ENCODE peak calls at places on chromosomes 7 and 10, in eight cellular contexts. A, J, U, N, G, B, Y and E are unnamed samples.

GRCh38 chr7:132422502-132423101 is 153.7 kb downstream of the PLXNA4 start:
- DNase-seq in A (no peak), J (no peak), U (no peak), N (no peak), G (no peak), B (no peak), Y (no peak), E (no peak)

GRCh38 chr10:93859049-93859655 is 34.6 kb upstream of the SLC35G1 start:
- DNase-seq in A (no peak), J (no peak), U (peak), N (no peak), G (no peak), B (no peak), Y (peak), E (no peak)

GRCh38 chr7:21338728-21339164 is 89.1 kb upstream of the SP4 start:
- DNase-seq in A (no peak), J (no peak), U (no peak), N (no peak), G (no peak), B (no peak), Y (no peak), E (no peak)

GRCh38 chr7:447523-447922 is 72.1 kb downstream of the PDGFA start:
- DNase-seq in A (no peak), J (no peak), U (no peak), N (no peak), G (no peak), B (no peak), Y (no peak), E (no peak)

GRCh38 chr10:52308251-52309031 is 5.6 kb upstream of the DKK1 start:
- DNase-seq in A (peak), J (peak), U (no peak), N (no peak), G (peak), B (peak), Y (peak), E (no peak)

GRCh38 chr10:103872137-103872933 is 17.0 kb upstream of the SH3PXD2A start:
- DNase-seq in A (no peak), J (no peak), U (no peak), N (no peak), G (no peak), B (no peak), Y (no peak), E (no peak)

GRCh38 chr7:143385891-143386781 is 5.0 kb downstream of the ZYX start:
- DNase-seq in A (no peak), J (no peak), U (no peak), N (no peak), G (peak), B (no peak), Y (no peak), E (no peak)

GRCh38 chr10:7306147-7306546 is 104.7 kb downstream of the SFMBT2 start:
- DNase-seq in A (no peak), J (no peak), U (no peak), N (no peak), G (peak), B (no peak), Y (no peak), E (peak)

GRCh38 chr10:44865289-44865671 is 45.9 kb upstream of the TMEM72 start:
- DNase-seq in A (peak), J (no peak), U (no peak), N (no peak), G (peak), B (no peak), Y (peak), E (no peak)

GRCh38 chr10:72736176-72736795 is 44.3 kb downstream of the MCU start:
- DNase-seq in A (no peak), J (no peak), U (no peak), N (no peak), G (no peak), B (no peak), Y (no peak), E (no peak)

GRCh38 chr7:19491821-19492452 is 216.9 kb downstream of the POLR1F start:
- DNase-seq in A (no peak), J (no peak), U (peak), N (no peak), G (no peak), B (no peak), Y (peak), E (no peak)

GRCh38 chr7:111951027-111951426 is 255.2 kb downstream of the DOCK4 start:
- DNase-seq in A (no peak), J (no peak), U (no peak), N (no peak), G (no peak), B (no peak), Y (no peak), E (no peak)

GRCh38 chr7:4803397-4804241 is 28.2 kb downstream of the AP5Z1 start:
- DNase-seq in A (no peak), J (no peak), U (no peak), N (no peak), G (peak), B (no peak), Y (peak), E (no peak)

GRCh38 chr10:124087672-124088634 is 5.4 kb downstream of the CHST15 start:
- DNase-seq in A (no peak), J (peak), U (no peak), N (no peak), G (peak), B (peak), Y (no peak), E (no peak)

GRCh38 chr10:80709879-80710278 is 172.2 kb downstream of the SH2D4B start:
- DNase-seq in A (no peak), J (no peak), U (no peak), N (no peak), G (no peak), B (no peak), Y (no peak), E (no peak)

GRCh38 chr10:109912335-109913282 is 10.7 kb downstream of the XPNPEP1 start:
- DNase-seq in A (no peak), J (no peak), U (no peak), N (no peak), G (no peak), B (no peak), Y (no peak), E (no peak)

GRCh38 chr7:23017303-23017702 is 3.4 kb upstream of the HYCC1 start:
- DNase-seq in A (no peak), J (no peak), U (no peak), N (no peak), G (no peak), B (no peak), Y (no peak), E (no peak)

GRCh38 chr7:2760098-2760889 is 72.3 kb downstream of the AMZ1 start:
- DNase-seq in A (peak), J (peak), U (peak), N (no peak), G (peak), B (peak), Y (peak), E (no peak)

GRCh38 chr10:83539528-83540308 is 599.6 kb upstream of the GHITM start:
- DNase-seq in A (no peak), J (no peak), U (no peak), N (no peak), G (peak), B (peak), Y (peak), E (no peak)

GRCh38 chr7:12728192-12728538 is 40.7 kb downstream of the ARL4A start:
- DNase-seq in A (no peak), J (no peak), U (no peak), N (no peak), G (no peak), B (no peak), Y (no peak), E (no peak)

GRCh38 chr10:7567896-7568295 is 98.9 kb downstream of the ITIH5 start:
- DNase-seq in A (no peak), J (no peak), U (no peak), N (no peak), G (no peak), B (no peak), Y (no peak), E (no peak)

GRCh38 chr7:82517059-82517458 is 73.5 kb upstream of the CACNA2D1 start:
- DNase-seq in A (no peak), J (no peak), U (no peak), N (no peak), G (no peak), B (no peak), Y (no peak), E (no peak)

GRCh38 chr7:117715784-117716445 is 157.3 kb downstream of the CTTNBP2 start:
- DNase-seq in A (no peak), J (no peak), U (peak), N (no peak), G (no peak), B (peak), Y (peak), E (no peak)

GRCh38 chr7:106217089-106217542 is 67.7 kb downstream of the NAMPT start:
- DNase-seq in A (peak), J (peak), U (peak), N (no peak), G (peak), B (peak), Y (peak), E (peak)

GRCh38 chr7:70599446-70600190 is 532.3 kb upstream of the GALNT17 start:
- DNase-seq in A (no peak), J (peak), U (no peak), N (no peak), G (no peak), B (peak), Y (peak), E (no peak)

GRCh38 chr10:17851611-17852010 is 42.5 kb downstream of the MRC1 start:
- DNase-seq in A (peak), J (no peak), U (no peak), N (no peak), G (peak), B (peak), Y (peak), E (no peak)

GRCh38 chr7:1575809-1576208 is 6.0 kb upstream of the PSMG3 start:
- DNase-seq in A (no peak), J (no peak), U (no peak), N (no peak), G (no peak), B (no peak), Y (no peak), E (no peak)

GRCh38 chr10:129641982-129642381 is 174.9 kb downstream of the MGMT start:
- DNase-seq in A (no peak), J (no peak), U (no peak), N (no peak), G (no peak), B (no peak), Y (no peak), E (no peak)

GRCh38 chr10:4334853-4335252 is 491.2 kb upstream of the AKR1E2 start:
- DNase-seq in A (no peak), J (no peak), U (no peak), N (no peak), G (no peak), B (no peak), Y (no peak), E (no peak)

GRCh38 chr7:116787881-116788280 is 74.5 kb upstream of the CAPZA2 start:
- DNase-seq in A (no peak), J (no peak), U (no peak), N (no peak), G (no peak), B (no peak), Y (no peak), E (no peak)

GRCh38 chr7:37531225-37531624 is 82.6 kb upstream of the ELMO1 start:
- DNase-seq in A (no peak), J (no peak), U (no peak), N (no peak), G (no peak), B (no peak), Y (no peak), E (no peak)

GRCh38 chr7:37538945-37539344 is 90.3 kb upstream of the ELMO1 start:
- DNase-seq in A (no peak), J (no peak), U (no peak), N (no peak), G (no peak), B (no peak), Y (no peak), E (no peak)

GRCh38 chr7:37534893-37535610 is 86.4 kb upstream of the ELMO1 start:
- DNase-seq in A (no peak), J (no peak), U (no peak), N (no peak), G (no peak), B (no peak), Y (peak), E (no peak)

GRCh38 chr7:37536706-37537105 is 88.0 kb upstream of the ELMO1 start:
- DNase-seq in A (no peak), J (no peak), U (no peak), N (no peak), G (no peak), B (no peak), Y (no peak), E (no peak)

DNA sequence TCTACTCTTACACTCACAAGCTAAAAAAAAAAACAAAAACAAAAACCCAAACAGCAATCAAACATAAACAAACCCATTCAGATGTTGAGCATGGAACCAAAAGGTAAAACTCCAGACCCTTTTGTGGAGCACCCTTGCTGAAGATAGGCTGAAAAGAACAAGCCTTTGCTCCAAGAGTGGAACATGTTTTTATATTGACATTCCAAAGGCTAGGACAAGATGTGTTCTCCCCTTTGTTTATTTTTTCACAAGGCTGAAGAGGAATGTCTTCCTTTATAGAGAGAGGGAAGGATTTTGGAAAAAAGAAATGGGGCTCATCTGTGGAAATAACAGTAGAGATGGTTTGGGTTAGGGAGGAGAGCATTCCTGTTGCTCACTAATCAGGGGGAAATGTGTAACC is 87.2 kb upstream of the ELMO1 start:
- DNase-seq in A (no peak), J (no peak), U (no peak), N (no peak), G (no peak), B (no peak), Y (no peak), E (no peak)
- TF ChIP-seq POLR2AphosphoS5 in A (no peak), J (no peak), U (no peak), N (no peak), G (no peak), B (no peak), Y (no peak), E (no peak)

DNA sequence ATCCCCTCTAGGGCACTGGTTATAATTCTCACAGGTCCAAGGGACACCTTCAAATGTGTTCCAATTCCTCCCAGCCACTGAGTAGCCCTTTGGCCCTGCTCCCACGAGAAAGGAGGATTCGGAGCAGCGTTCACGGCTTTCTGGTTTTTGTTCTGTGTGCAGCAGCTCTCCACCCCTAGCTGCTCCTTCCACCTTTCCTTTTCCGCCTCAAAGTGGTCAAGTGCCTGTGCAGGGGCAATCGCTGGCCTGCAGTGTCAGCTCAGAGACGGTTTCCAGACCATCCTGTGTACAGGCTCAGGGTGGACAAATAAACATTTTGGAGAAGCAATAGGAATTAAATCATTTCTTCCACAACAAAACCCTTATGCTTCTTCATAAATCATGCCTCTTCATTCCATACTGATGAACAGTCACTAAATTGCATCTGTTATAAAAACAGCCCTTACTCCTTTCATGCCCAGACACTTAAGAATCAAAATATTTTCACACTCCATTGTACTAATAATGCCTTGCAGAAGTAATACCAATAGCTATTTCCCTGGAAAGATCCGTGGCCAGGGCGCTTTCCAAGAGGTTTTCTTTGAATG is 1.1 kb downstream of the KIAA1549 start:
- DNase-seq in A (no peak), J (no peak), U (no peak), N (no peak), G (no peak), B (no peak), Y (no peak), E (no peak)
- TF ChIP-seq POLR2AphosphoS5 in A (no peak), J (no peak), U (no peak), N (no peak), G (no peak), B (no peak), Y (no peak), E (no peak)

GRCh38 chr7:103715376-103716110 is 269.5 kb upstream of the SLC26A5 start:
- DNase-seq in A (no peak), J (no peak), U (no peak), N (no peak), G (no peak), B (no peak), Y (no peak), E (no peak)
- TF ChIP-seq POLR2AphosphoS5 in A (no peak), J (no peak), U (no peak), N (no peak), G (no peak), B (no peak), Y (no peak), E (no peak)

GRCh38 chr10:74432841-74433594 is 282.0 kb downstream of the ADK start:
- DNase-seq in A (no peak), J (no peak), U (no peak), N (no peak), G (no peak), B (no peak), Y (no peak), E (no peak)
- TF ChIP-seq POLR2AphosphoS5 in A (no peak), J (no peak), U (no peak), N (no peak), G (no peak), B (no peak), Y (no peak), E (no peak)

GRCh38 chr7:102413071-102413470 is 16.9 kb downstream of the PRKRIP1 start:
- DNase-seq in A (no peak), J (no peak), U (no peak), N (no peak), G (no peak), B (no peak), Y (no peak), E (no peak)

GRCh38 chr7:102409340-102409739 is 13.2 kb downstream of the PRKRIP1 start:
- DNase-seq in A (no peak), J (no peak), U (no peak), N (no peak), G (no peak), B (no peak), Y (no peak), E (no peak)

GRCh38 chr7:102412548-102412947 is 16.4 kb downstream of the PRKRIP1 start:
- DNase-seq in A (no peak), J (no peak), U (no peak), N (no peak), G (no peak), B (peak), Y (peak), E (no peak)

GRCh38 chr7:102410123-102410522 is 14.0 kb downstream of the PRKRIP1 start:
- DNase-seq in A (no peak), J (no peak), U (no peak), N (no peak), G (no peak), B (no peak), Y (no peak), E (no peak)

GRCh38 chr7:102410918-102411317 is 14.8 kb downstream of the PRKRIP1 start:
- DNase-seq in A (no peak), J (no peak), U (no peak), N (no peak), G (no peak), B (no peak), Y (no peak), E (no peak)
- TF ChIP-seq POLR2AphosphoS5 in A (no peak), J (no peak), U (no peak), N (no peak), G (no peak), B (no peak), Y (no peak), E (no peak)

DNA sequence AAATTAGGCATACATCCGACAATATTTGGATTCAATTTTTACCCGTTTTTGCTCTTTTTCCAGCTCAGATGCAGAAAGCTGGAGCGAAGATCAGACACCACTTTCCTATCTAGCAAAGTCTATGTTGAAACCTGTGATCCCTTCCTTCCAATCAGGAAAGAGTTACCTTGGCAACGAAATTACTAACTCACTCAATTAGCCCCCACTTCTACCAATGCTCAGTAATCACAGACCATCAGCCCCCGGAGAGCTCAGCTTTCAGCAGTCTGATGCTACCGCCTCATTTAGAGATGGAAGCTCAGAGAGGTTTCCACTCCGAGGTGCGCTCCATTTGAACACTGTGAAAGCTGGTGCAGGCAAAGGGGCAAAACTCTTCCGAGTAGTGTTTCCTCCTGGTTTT is 6.7 kb downstream of the FRAT1 start:
- DNase-seq in A (no peak), J (no peak), U (no peak), N (no peak), G (no peak), B (no peak), Y (peak), E (no peak)
- TF ChIP-seq POLR2AphosphoS5 in A (no peak), J (no peak), U (no peak), N (no peak), G (no peak), B (no peak), Y (no peak), E (no peak)